ENCODE peak calls at places on chromosomes 2 and 18, in ten cellular contexts. N, M, F, J, P, Z, Q, G, O and T are unnamed samples.

GRCh38 chr2:218860950-218861381 is 1.4 kb downstream of the WNT6 start:
- DNase-seq in N (no peak), M (peak; percentile 93), F (peak; percentile 60), J (peak; percentile 92), P (no peak), Z (no peak), Q (peak; percentile 81), G (no peak), O (peak; percentile 48), T (peak; percentile 77)

GRCh38 chr18:68472701-68473295 is 242.1 kb downstream of the TMX3 start:
- DNase-seq in N (no peak), M (no peak), F (no peak), J (no peak), P (no peak), Z (no peak), Q (no peak), G (no peak), O (no peak), T (no peak)

GRCh38 chr2:37637122-37637875 is 34.1 kb downstream of the CDC42EP3 start:
- DNase-seq in N (no peak), M (no peak), F (no peak), J (peak; percentile 31), P (no peak), Z (no peak), Q (no peak), G (no peak), O (no peak), T (no peak)

GRCh38 chr2:51511002-51511401 is 479.1 kb upstream of the NRXN1 start:
- DNase-seq in N (no peak), M (no peak), F (no peak), J (no peak), P (no peak), Z (no peak), Q (no peak), G (no peak), O (no peak), T (no peak)

GRCh38 chr2:9678554-9678953 is 47.8 kb upstream of the YWHAQ start:
- DNase-seq in N (no peak), M (no peak), F (no peak), J (no peak), P (no peak), Z (no peak), Q (no peak), G (no peak), O (no peak), T (no peak)

GRCh38 chr2:112765251-112765650 is 842 bp upstream of the CKAP2L start:
- DNase-seq in N (no peak), M (peak; percentile 46), F (no peak), J (no peak), P (no peak), Z (no peak), Q (no peak), G (no peak), O (no peak), T (no peak)

GRCh38 chr2:10548626-10549025 is 100.5 kb upstream of the ODC1 start:
- DNase-seq in N (no peak), M (no peak), F (no peak), J (no peak), P (no peak), Z (no peak), Q (no peak), G (no peak), O (no peak), T (no peak)

GRCh38 chr2:158546412-158547144 is 89.8 kb downstream of the PKP4 start:
- DNase-seq in N (no peak), M (no peak), F (no peak), J (no peak), P (no peak), Z (no peak), Q (no peak), G (no peak), O (no peak), T (no peak)

GRCh38 chr2:112606567-112606966 is 22.2 kb downstream of the CHCHD5 start:
- DNase-seq in N (no peak), M (no peak), F (no peak), J (no peak), P (no peak), Z (no peak), Q (no peak), G (no peak), O (no peak), T (no peak)

GRCh38 chr2:144451443-144451842 is 68.5 kb downstream of the ZEB2 start:
- DNase-seq in N (no peak), M (no peak), F (no peak), J (no peak), P (no peak), Z (no peak), Q (no peak), G (no peak), O (no peak), T (no peak)

GRCh38 chr18:47929681-47930085 is 776 bp downstream of the SMAD2 start:
- DNase-seq in N (no peak), M (no peak), F (no peak), J (no peak), P (no peak), Z (no peak), Q (no peak), G (no peak), O (no peak), T (no peak)

GRCh38 chr18:43800584-43800983 is 523.3 kb upstream of the SYT4 start:
- DNase-seq in N (no peak), M (no peak), F (no peak), J (no peak), P (no peak), Z (no peak), Q (no peak), G (no peak), O (no peak), T (no peak)

GRCh38 chr2:239226677-239227076 is 174.1 kb downstream of the HDAC4 start:
- DNase-seq in N (no peak), M (no peak), F (no peak), J (no peak), P (no peak), Z (no peak), Q (no peak), G (peak; percentile 48), O (no peak), T (no peak)

GRCh38 chr2:189018636-189019035 is 44.5 kb downstream of the COL3A1 start:
- DNase-seq in N (no peak), M (no peak), F (no peak), J (no peak), P (no peak), Z (no peak), Q (no peak), G (no peak), O (no peak), T (no peak)

GRCh38 chr2:19574788-19575260 is 216.4 kb upstream of the OSR1 start:
- DNase-seq in N (no peak), M (no peak), F (no peak), J (peak; percentile 44), P (peak; percentile 46), Z (no peak), Q (no peak), G (no peak), O (no peak), T (peak; percentile 59)

GRCh38 chr2:235055891-235056516 is 104.2 kb downstream of the SH3BP4 start:
- DNase-seq in N (no peak), M (peak; percentile 24), F (no peak), J (peak; percentile 41), P (peak; percentile 25), Z (no peak), Q (peak; percentile 35), G (no peak), O (peak; percentile 62), T (no peak)

GRCh38 chr2:134160793-134161504 is 92.9 kb upstream of the MGAT5 start:
- DNase-seq in N (no peak), M (no peak), F (no peak), J (peak; percentile 56), P (peak; percentile 51), Z (no peak), Q (no peak), G (no peak), O (no peak), T (no peak)

GRCh38 chr2:8684421-8684884 is 2.6 kb downstream of the ID2 start:
- DNase-seq in N (peak; percentile 30), M (peak; percentile 48), F (no peak), J (peak; percentile 79), P (no peak), Z (peak; percentile 29), Q (peak; percentile 38), G (no peak), O (no peak), T (peak; percentile 51)

GRCh38 chr18:51491678-51492372 is 294.3 kb upstream of the MEX3C start:
- DNase-seq in N (no peak), M (no peak), F (no peak), J (no peak), P (no peak), Z (no peak), Q (no peak), G (peak; percentile 20), O (no peak), T (no peak)

GRCh38 chr2:44598330-44598729 is 236.6 kb downstream of the CAMKMT start:
- DNase-seq in N (no peak), M (no peak), F (no peak), J (peak; percentile 36), P (no peak), Z (no peak), Q (no peak), G (no peak), O (no peak), T (no peak)

GRCh38 chr2:68466361-68466777 is 725 bp downstream of the FBXO48 start:
- DNase-seq in N (peak; percentile 38), M (peak; percentile 61), F (no peak), J (no peak), P (peak; percentile 65), Z (peak; percentile 59), Q (no peak), G (no peak), O (no peak), T (no peak)

GRCh38 chr2:39469807-39470206 is 32.7 kb upstream of the MAP4K3 start:
- DNase-seq in N (no peak), M (no peak), F (no peak), J (no peak), P (peak; percentile 67), Z (no peak), Q (no peak), G (no peak), O (no peak), T (no peak)

GRCh38 chr2:212177724-212178123 is 360.9 kb downstream of the ERBB4 start:
- DNase-seq in N (no peak), M (no peak), F (no peak), J (peak; percentile 85), P (no peak), Z (no peak), Q (peak; percentile 6), G (no peak), O (no peak), T (no peak)

GRCh38 chr2:9235388-9236344 is 29.1 kb downstream of the ASAP2 start:
- DNase-seq in N (no peak), M (no peak), F (no peak), J (peak; percentile 21), P (no peak), Z (no peak), Q (no peak), G (no peak), O (no peak), T (no peak)

GRCh38 chr2:9078405-9078804 is 74.9 kb upstream of the MBOAT2 start:
- DNase-seq in N (no peak), M (no peak), F (no peak), J (no peak), P (no peak), Z (no peak), Q (no peak), G (no peak), O (no peak), T (no peak)

GRCh38 chr2:165293439-165294420 is 54.5 kb downstream of the SCN2A start:
- DNase-seq in N (no peak), M (peak; percentile 84), F (peak; percentile 88), J (no peak), P (peak; percentile 94), Z (peak; percentile 7), Q (peak; percentile 79), G (peak; percentile 22), O (no peak), T (peak; percentile 88)

GRCh38 chr2:212176151-212176550 is 362.5 kb downstream of the ERBB4 start:
- DNase-seq in N (no peak), M (no peak), F (no peak), J (peak; percentile 48), P (no peak), Z (no peak), Q (no peak), G (no peak), O (no peak), T (no peak)

GRCh38 chr2:165698621-165698946 is 95.5 kb downstream of the GALNT3 start:
- DNase-seq in N (no peak), M (peak; percentile 43), F (peak; percentile 59), J (no peak), P (peak; percentile 41), Z (no peak), Q (peak; percentile 19), G (peak; percentile 45), O (no peak), T (peak; percentile 39)